ENCODE peak calls at places on chromosomes 11 and 22, in nine cellular contexts. X is stimulated activated naive CD8-positive, alpha-beta T cell treated with anti-CD3 and anti-CD28 coated beads, Interleukin-15, Interleukin-2, amounts not matched to agents 100 U/mL and 50 U/mL, for 24 hours; H is lung microvascular endothelial cell; W is IMR-90; J is amniotic stem cell; S is fibroblast of the aortic adventitia; O is ACHN; R is GM10248; Q is stimulated activated CD4-positive, alpha-beta T cell treated with anti-CD3 and anti-CD28 coated beads, Interleukin-1b, Interleukin-23, amount 100 ng/mL, for 4 hours. Y is an unnamed sample.

GRCh38 chr22:41047741-41048140 is 44.7 kb upstream of the EP300 start:
- DNase-seq in X (no peak), H (no peak), W (peak), J (no peak), S (no peak), O (no peak), R (no peak), Q (no peak), Y (no peak)

GRCh38 chr11:41497974-41498373 is 38.5 kb upstream of the LRRC4C start:
- DNase-seq in X (no peak), H (no peak), W (no peak), J (no peak), S (peak), O (no peak), R (no peak), Q (no peak), Y (no peak)

GRCh38 chr22:28051787-28052356 is 132.8 kb upstream of the PITPNB start:
- DNase-seq in X (peak), H (peak), W (peak), J (no peak), S (peak), O (peak), R (no peak), Q (peak), Y (no peak)

GRCh38 chr22:36330127-36330526 is 57.6 kb downstream of the MYH9 start:
- DNase-seq in X (no peak), H (no peak), W (no peak), J (no peak), S (peak), O (no peak), R (no peak), Q (no peak), Y (no peak)

GRCh38 chr11:44028816-44029506 is 18.8 kb upstream of the ACCSL start:
- DNase-seq in X (no peak), H (no peak), W (no peak), J (no peak), S (no peak), O (no peak), R (no peak), Q (no peak), Y (no peak)

GRCh38 chr11:72100009-72100408 is 3.1 kb downstream of the LAMTOR1 start:
- DNase-seq in X (no peak), H (no peak), W (no peak), J (no peak), S (no peak), O (no peak), R (no peak), Q (no peak), Y (no peak)

GRCh38 chr22:48357196-48357595 is 1470.5 kb downstream of the BRD1 start:
- DNase-seq in X (no peak), H (no peak), W (no peak), J (no peak), S (no peak), O (no peak), R (no peak), Q (no peak), Y (no peak)

GRCh38 chr11:8533332-8533731 is 60.7 kb downstream of the STK33 start:
- DNase-seq in X (no peak), H (no peak), W (no peak), J (no peak), S (no peak), O (peak), R (peak), Q (no peak), Y (no peak)

GRCh38 chr22:20429254-20430100 is 8.1 kb downstream of the SCARF2 start:
- DNase-seq in X (peak), H (no peak), W (no peak), J (no peak), S (no peak), O (no peak), R (peak), Q (peak), Y (peak)